ENCODE peak calls at places on chromosomes 6 and 20, in four cellular contexts. Y is esophagus squamous epithelium; K is stimulated activated naive CD4-positive, alpha-beta T cell treated with Interleukin-2 at 50 U/mL for 16 hours; Z is HT1080. T is an unnamed sample.

GRCh38 chr20:10338781-10339180 is 95.2 kb downstream of the MKKS start:
- DNase-seq in Y (no peak), K (no peak), Z (no peak), T (no peak)

GRCh38 chr20:15146948-15147347 is 809.5 kb upstream of the FLRT3 start:
- DNase-seq in Y (no peak), K (no peak), Z (no peak), T (no peak)

GRCh38 chr20:21184810-21185209 is 58.9 kb downstream of the KIZ start:
- DNase-seq in Y (no peak), K (no peak), Z (peak; percentile 34), T (no peak)

GRCh38 chr6:169666441-169666840 is 35.4 kb downstream of the WDR27 start:
- DNase-seq in K (no peak), Z (no peak), Y (no peak), T (no peak)

GRCh38 chr20:58116505-58116904 is 111.9 kb downstream of the ANKRD60 start:
- DNase-seq in Y (no peak), Z (no peak), K (no peak), T (no peak)

GRCh38 chr20:17660667-17661066 is 21.4 kb downstream of the RRBP1 start:
- DNase-seq in Z (no peak), Y (no peak), K (no peak), T (no peak)

GRCh38 chr6:12147557-12148316 is 135.6 kb downstream of the HIVEP1 start:
- DNase-seq in K (no peak), Z (peak; percentile 8), Y (no peak), T (no peak)

GRCh38 chr6:111779660-111780059 is 93.6 kb downstream of the FYN start:
- DNase-seq in Z (no peak), Y (no peak), K (no peak), T (no peak)

GRCh38 chr6:4270799-4271198 is 135.4 kb upstream of the ECI2 start:
- DNase-seq in Y (no peak), K (no peak), Z (peak; percentile 37), T (no peak)

GRCh38 chr6:1624071-1624847 is 14.5 kb downstream of the FOXC1 start:
- DNase-seq in Z (no peak), K (no peak), Y (no peak), T (no peak)

GRCh38 chr20:63064745-63065711 is 58.3 kb upstream of the BHLHE23 start:
- DNase-seq in Z (no peak), Y (no peak), K (no peak), T (no peak)

GRCh38 chr6:117600008-117600743 is 2.1 kb downstream of the GOPC start:
- DNase-seq in K (no peak), Y (no peak), Z (peak; percentile 21), T (no peak)

GRCh38 chr6:136095961-136096360 is 154.2 kb downstream of the MTFR2 start:
- DNase-seq in Z (no peak), K (no peak), Y (no peak), T (peak; percentile 40)

GRCh38 chr20:58886546-58886945 is 34.0 kb downstream of the GNAS start:
- DNase-seq in Z (no peak), Y (no peak), K (no peak), T (no peak)

GRCh38 chr20:2914160-2914559 is 40.9 kb downstream of the PTPRA start:
- DNase-seq in Y (no peak), Z (no peak), K (no peak), T (no peak)

GRCh38 chr6:36120979-36121706 is 9.2 kb upstream of the MAPK13 start:
- DNase-seq in K (peak; percentile 48), Y (no peak), Z (peak; percentile 63), T (no peak)

GRCh38 chr6:158819977-158820632 is 937 bp upstream of the EZR start:
- DNase-seq in Z (no peak), Y (no peak), K (no peak), T (no peak)